ENCODE peak calls at places on chromosomes 13 and 19, in ten cellular contexts. One of them, this sample, is unnamed.

GRCh38 chr13:100520936-100521765 is 67.4 kb downstream of the GGACT start:
- DNase-seq in psoas muscle: no peak
- DNase-seq in AG04450: no peak
- DNase-seq in uterus: no peak
- DNase-seq in IMR-90: no peak
- DNase-seq in hepatocyte: no peak
- DNase-seq in tibial nerve: no peak
- DNase-seq in aorta: no peak
- DNase-seq in fibroblast of lung: no peak
- DNase-seq in lung: no peak
- DNase-seq in this sample: no peak

GRCh38 chr13:50531917-50532899 is 311.3 kb downstream of the DLEU7 start:
- DNase-seq in psoas muscle: no peak
- DNase-seq in AG04450: no peak
- DNase-seq in uterus: no peak
- DNase-seq in IMR-90: peak
- DNase-seq in hepatocyte: peak
- DNase-seq in tibial nerve: no peak
- DNase-seq in aorta: no peak
- DNase-seq in fibroblast of lung: peak
- DNase-seq in lung: no peak
- DNase-seq in this sample: no peak

GRCh38 chr13:27665333-27665732 is 43.6 kb downstream of the POLR1D start:
- DNase-seq in psoas muscle: no peak
- DNase-seq in AG04450: no peak
- DNase-seq in uterus: no peak
- DNase-seq in IMR-90: peak
- DNase-seq in hepatocyte: no peak
- DNase-seq in tibial nerve: no peak
- DNase-seq in aorta: no peak
- DNase-seq in fibroblast of lung: peak
- DNase-seq in lung: no peak
- DNase-seq in this sample: no peak

GRCh38 chr13:27634791-27635190 is 13.1 kb downstream of the POLR1D start:
- DNase-seq in psoas muscle: no peak
- DNase-seq in AG04450: no peak
- DNase-seq in uterus: no peak
- DNase-seq in IMR-90: no peak
- DNase-seq in hepatocyte: no peak
- DNase-seq in tibial nerve: no peak
- DNase-seq in aorta: no peak
- DNase-seq in fibroblast of lung: no peak
- DNase-seq in lung: no peak
- DNase-seq in this sample: no peak

GRCh38 chr13:41622545-41623429 is 165.4 kb downstream of the RGCC start:
- DNase-seq in psoas muscle: no peak
- DNase-seq in AG04450: no peak
- DNase-seq in uterus: peak
- DNase-seq in IMR-90: peak
- DNase-seq in hepatocyte: peak
- DNase-seq in tibial nerve: no peak
- DNase-seq in aorta: no peak
- DNase-seq in fibroblast of lung: peak
- DNase-seq in lung: no peak
- DNase-seq in this sample: no peak

GRCh38 chr13:77728265-77728966 is 30.9 kb downstream of the SLAIN1 start:
- DNase-seq in psoas muscle: no peak
- DNase-seq in AG04450: no peak
- DNase-seq in uterus: no peak
- DNase-seq in IMR-90: no peak
- DNase-seq in hepatocyte: no peak
- DNase-seq in tibial nerve: no peak
- DNase-seq in aorta: no peak
- DNase-seq in fibroblast of lung: no peak
- DNase-seq in lung: no peak
- DNase-seq in this sample: no peak

GRCh38 chr13:41006951-41007350 is 12.2 kb downstream of the ELF1 start:
- DNase-seq in psoas muscle: no peak
- DNase-seq in AG04450: no peak
- DNase-seq in uterus: no peak
- DNase-seq in IMR-90: no peak
- DNase-seq in hepatocyte: no peak
- DNase-seq in tibial nerve: no peak
- DNase-seq in aorta: no peak
- DNase-seq in fibroblast of lung: no peak
- DNase-seq in lung: no peak
- DNase-seq in this sample: no peak

GRCh38 chr19:45860359-45861259 is 2.3 kb downstream of the SYMPK start:
- DNase-seq in psoas muscle: no peak
- DNase-seq in AG04450: no peak
- DNase-seq in uterus: no peak
- DNase-seq in IMR-90: no peak
- DNase-seq in hepatocyte: no peak
- DNase-seq in tibial nerve: no peak
- DNase-seq in aorta: no peak
- DNase-seq in fibroblast of lung: no peak
- DNase-seq in lung: no peak
- DNase-seq in this sample: no peak

GRCh38 chr19:35562336-35562735 is 1.1 kb downstream of the ATP4A start:
- DNase-seq in psoas muscle: no peak
- DNase-seq in AG04450: no peak
- DNase-seq in uterus: no peak
- DNase-seq in IMR-90: no peak
- DNase-seq in hepatocyte: no peak
- DNase-seq in tibial nerve: no peak
- DNase-seq in aorta: no peak
- DNase-seq in fibroblast of lung: no peak
- DNase-seq in lung: no peak
- DNase-seq in this sample: no peak

GRCh38 chr19:1066251-1066747 is 668 bp upstream of the ARHGAP45 start:
- DNase-seq in psoas muscle: no peak
- DNase-seq in AG04450: no peak
- DNase-seq in uterus: no peak
- DNase-seq in IMR-90: no peak
- DNase-seq in hepatocyte: peak
- DNase-seq in tibial nerve: no peak
- DNase-seq in aorta: peak
- DNase-seq in fibroblast of lung: no peak
- DNase-seq in lung: no peak
- DNase-seq in this sample: no peak

GRCh38 chr19:16449330-16449961 is 22.3 kb downstream of the EPS15L1 start:
- DNase-seq in psoas muscle: no peak
- DNase-seq in AG04450: no peak
- DNase-seq in uterus: no peak
- DNase-seq in IMR-90: peak
- DNase-seq in hepatocyte: no peak
- DNase-seq in tibial nerve: no peak
- DNase-seq in aorta: no peak
- DNase-seq in fibroblast of lung: peak
- DNase-seq in lung: no peak
- DNase-seq in this sample: no peak

GRCh38 chr19:47021536-47022139 is 2.0 kb downstream of the NPAS1 start:
- DNase-seq in psoas muscle: no peak
- DNase-seq in AG04450: no peak
- DNase-seq in uterus: no peak
- DNase-seq in IMR-90: no peak
- DNase-seq in hepatocyte: peak
- DNase-seq in tibial nerve: no peak
- DNase-seq in aorta: no peak
- DNase-seq in fibroblast of lung: no peak
- DNase-seq in lung: no peak
- DNase-seq in this sample: no peak

GRCh38 chr19:28869459-28869858 is 343.5 kb downstream of the UQCRFS1 start:
- DNase-seq in psoas muscle: no peak
- DNase-seq in AG04450: no peak
- DNase-seq in uterus: no peak
- DNase-seq in IMR-90: no peak
- DNase-seq in hepatocyte: no peak
- DNase-seq in tibial nerve: no peak
- DNase-seq in aorta: no peak
- DNase-seq in fibroblast of lung: no peak
- DNase-seq in lung: no peak
- DNase-seq in this sample: no peak

GRCh38 chr19:2507109-2507508 is 31.2 kb downstream of the GADD45B start:
- DNase-seq in psoas muscle: no peak
- DNase-seq in AG04450: no peak
- DNase-seq in uterus: no peak
- DNase-seq in IMR-90: peak
- DNase-seq in hepatocyte: peak
- DNase-seq in tibial nerve: no peak
- DNase-seq in aorta: no peak
- DNase-seq in fibroblast of lung: peak
- DNase-seq in lung: peak
- DNase-seq in this sample: peak

GRCh38 chr19:18433039-18433691 is 4.8 kb downstream of the ISYNA1 start:
- DNase-seq in psoas muscle: peak
- DNase-seq in AG04450: no peak
- DNase-seq in uterus: peak
- DNase-seq in IMR-90: no peak
- DNase-seq in hepatocyte: no peak
- DNase-seq in tibial nerve: no peak
- DNase-seq in aorta: no peak
- DNase-seq in fibroblast of lung: no peak
- DNase-seq in lung: no peak
- DNase-seq in this sample: no peak
- H3K4me3 ChIP-seq in psoas muscle: peak
- H3K4me3 ChIP-seq in AG04450: peak
- H3K4me3 ChIP-seq in uterus: peak
- H3K4me3 ChIP-seq in IMR-90: peak
- H3K4me3 ChIP-seq in hepatocyte: peak
- H3K4me3 ChIP-seq in tibial nerve: peak
- H3K4me3 ChIP-seq in aorta: no peak
- H3K4me3 ChIP-seq in fibroblast of lung: peak
- H3K4me3 ChIP-seq in lung: peak
- H3K4me3 ChIP-seq in this sample: peak

GRCh38 chr19:40407714-40408600 is 5.2 kb downstream of the PRX start:
- DNase-seq in psoas muscle: no peak
- DNase-seq in AG04450: no peak
- DNase-seq in uterus: no peak
- DNase-seq in IMR-90: no peak
- DNase-seq in hepatocyte: no peak
- DNase-seq in tibial nerve: no peak
- DNase-seq in aorta: no peak
- DNase-seq in fibroblast of lung: no peak
- DNase-seq in lung: no peak
- DNase-seq in this sample: no peak

GRCh38 chr19:40400521-40400920 is 10.5 kb upstream of the HIPK4 start:
- DNase-seq in psoas muscle: no peak
- DNase-seq in AG04450: no peak
- DNase-seq in uterus: no peak
- DNase-seq in IMR-90: no peak
- DNase-seq in hepatocyte: no peak
- DNase-seq in tibial nerve: no peak
- DNase-seq in aorta: no peak
- DNase-seq in fibroblast of lung: no peak
- DNase-seq in lung: no peak
- DNase-seq in this sample: no peak

GRCh38 chr19:40398417-40399056 is 8.6 kb upstream of the HIPK4 start:
- DNase-seq in psoas muscle: no peak
- DNase-seq in AG04450: no peak
- DNase-seq in uterus: peak
- DNase-seq in IMR-90: no peak
- DNase-seq in hepatocyte: peak
- DNase-seq in tibial nerve: no peak
- DNase-seq in aorta: no peak
- DNase-seq in fibroblast of lung: no peak
- DNase-seq in lung: peak
- DNase-seq in this sample: peak

GRCh38 chr19:40397568-40397906 is 7.6 kb upstream of the HIPK4 start:
- DNase-seq in psoas muscle: no peak
- DNase-seq in AG04450: no peak
- DNase-seq in uterus: no peak
- DNase-seq in IMR-90: no peak
- DNase-seq in hepatocyte: no peak
- DNase-seq in tibial nerve: no peak
- DNase-seq in aorta: no peak
- DNase-seq in fibroblast of lung: no peak
- DNase-seq in lung: no peak
- DNase-seq in this sample: no peak

GRCh38 chr19:40403262-40403984 is 9.8 kb downstream of the PRX start:
- DNase-seq in psoas muscle: peak
- DNase-seq in AG04450: peak
- DNase-seq in uterus: peak
- DNase-seq in IMR-90: peak
- DNase-seq in hepatocyte: peak
- DNase-seq in tibial nerve: peak
- DNase-seq in aorta: peak
- DNase-seq in fibroblast of lung: peak
- DNase-seq in lung: peak
- DNase-seq in this sample: peak
- H3K27ac ChIP-seq in psoas muscle: peak
- H3K27ac ChIP-seq in AG04450: peak
- H3K27ac ChIP-seq in uterus: peak
- H3K27ac ChIP-seq in IMR-90: peak
- H3K27ac ChIP-seq in hepatocyte: peak
- H3K27ac ChIP-seq in tibial nerve: peak
- H3K27ac ChIP-seq in aorta: peak
- H3K27ac ChIP-seq in fibroblast of lung: peak
- H3K27ac ChIP-seq in lung: peak
- H3K27ac ChIP-seq in this sample: peak

DNA sequence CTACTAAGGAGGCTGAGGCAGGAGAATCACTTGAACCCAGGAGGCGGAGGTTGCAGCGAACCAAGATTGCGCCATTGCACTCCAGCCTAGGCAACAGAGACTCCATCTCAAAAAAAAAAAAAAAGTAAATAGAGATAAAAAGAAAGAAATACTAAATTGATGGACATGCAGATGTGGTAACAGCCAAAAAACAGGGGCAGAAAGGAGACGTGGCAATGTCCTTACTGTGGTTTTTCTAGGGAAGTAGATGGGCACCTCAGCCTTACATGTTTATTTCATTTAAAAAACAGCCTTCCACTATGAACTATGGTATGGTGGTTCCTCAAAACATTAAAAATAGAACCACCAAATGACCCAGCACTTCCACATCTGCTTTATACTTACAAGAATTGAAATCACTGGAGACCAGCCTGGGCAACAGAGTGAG is 6.5 kb upstream of the EIF3G start:
- DNase-seq in psoas muscle: no peak
- DNase-seq in AG04450: no peak
- DNase-seq in uterus: no peak
- DNase-seq in IMR-90: no peak
- DNase-seq in hepatocyte: no peak
- DNase-seq in tibial nerve: no peak
- DNase-seq in aorta: no peak
- DNase-seq in fibroblast of lung: no peak
- DNase-seq in lung: no peak
- DNase-seq in this sample: no peak
- H3K4me3 ChIP-seq in psoas muscle: no peak
- H3K4me3 ChIP-seq in AG04450: no peak
- H3K4me3 ChIP-seq in uterus: no peak
- H3K4me3 ChIP-seq in IMR-90: no peak
- H3K4me3 ChIP-seq in hepatocyte: no peak
- H3K4me3 ChIP-seq in tibial nerve: no peak
- H3K4me3 ChIP-seq in aorta: no peak
- H3K4me3 ChIP-seq in fibroblast of lung: no peak
- H3K4me3 ChIP-seq in lung: no peak
- H3K4me3 ChIP-seq in this sample: no peak

DNA sequence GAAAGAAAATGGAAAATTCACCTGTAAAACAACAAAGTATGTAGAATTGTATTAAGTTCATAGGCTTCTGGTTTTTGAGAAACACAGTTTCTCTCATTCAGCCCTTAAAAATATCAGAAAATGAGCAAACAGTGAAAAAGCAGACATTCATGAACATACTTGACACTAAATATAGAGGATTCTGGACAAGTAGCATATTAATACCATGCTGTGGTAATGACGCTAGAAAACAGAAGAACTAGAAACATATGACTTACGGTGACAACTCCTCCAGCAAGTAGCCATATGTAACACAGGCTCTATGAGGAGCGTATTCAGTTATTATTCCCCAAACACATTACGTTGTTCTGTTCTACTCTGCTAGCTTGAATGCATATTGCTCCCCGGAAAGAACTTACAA is 672.2 kb downstream of the EFNB2 start:
- DNase-seq in psoas muscle: no peak
- DNase-seq in AG04450: no peak
- DNase-seq in uterus: no peak
- DNase-seq in IMR-90: no peak
- DNase-seq in hepatocyte: no peak
- DNase-seq in tibial nerve: no peak
- DNase-seq in aorta: no peak
- DNase-seq in fibroblast of lung: no peak
- DNase-seq in lung: no peak
- DNase-seq in this sample: no peak
- H3K27ac ChIP-seq in psoas muscle: no peak
- H3K27ac ChIP-seq in AG04450: no peak
- H3K27ac ChIP-seq in uterus: no peak
- H3K27ac ChIP-seq in IMR-90: no peak
- H3K27ac ChIP-seq in hepatocyte: no peak
- H3K27ac ChIP-seq in tibial nerve: no peak
- H3K27ac ChIP-seq in aorta: no peak
- H3K27ac ChIP-seq in fibroblast of lung: no peak
- H3K27ac ChIP-seq in lung: no peak
- H3K27ac ChIP-seq in this sample: no peak